ENCODE peak calls at places on chromosomes 13 and 19, in five cellular contexts. P, B, R, E and K are unnamed samples.
A peak's percentile ranks its signal among the peaks of the same experiment; 100 is the strongest.

GRCh38 chr13:99074693-99075092 is 96.8 kb upstream of the DOCK9 start:
- DNase-seq in P (no peak), B (no peak), R (no peak), E (no peak), K (no peak)

GRCh38 chr13:61778531-61778930 is 362.9 kb upstream of the PCDH20 start:
- DNase-seq in P (no peak), B (no peak), R (no peak), E (peak; percentile 51), K (no peak)

GRCh38 chr13:55653497-55653896 is 1487.2 kb upstream of the PRR20A start:
- DNase-seq in P (no peak), B (no peak), R (no peak), E (peak; percentile 36), K (no peak)

GRCh38 chr19:36160821-36161596 is 8.8 kb upstream of the COX7A1 start:
- DNase-seq in P (no peak), B (no peak), R (no peak), E (peak; percentile 57), K (no peak)

GRCh38 chr13:22252281-22252830 is 581.5 kb downstream of the FGF9 start:
- DNase-seq in P (no peak), B (no peak), R (no peak), E (no peak), K (no peak)

GRCh38 chr13:92510416-92510815 is 716.2 kb upstream of the GPC6 start:
- DNase-seq in P (no peak), B (no peak), R (no peak), E (peak; percentile 28), K (no peak)

GRCh38 chr13:88483202-88483601 is 812.0 kb downstream of the SLITRK5 start:
- DNase-seq in P (no peak), B (no peak), R (no peak), E (no peak), K (no peak)

GRCh38 chr13:94553766-94554165 is 42.2 kb downstream of the TGDS start:
- DNase-seq in P (no peak), B (no peak), R (no peak), E (no peak), K (no peak)

GRCh38 chr19:35377656-35378055 is 6.8 kb downstream of the GPR42 start:
- DNase-seq in P (peak; percentile 16), B (no peak), R (no peak), E (no peak), K (no peak)

GRCh38 chr13:113046066-113046882 is 59.3 kb upstream of the F7 start:
- DNase-seq in P (no peak), B (no peak), R (no peak), E (no peak), K (no peak)

GRCh38 chr19:7272856-7273578 is 21.2 kb downstream of the INSR start:
- DNase-seq in P (no peak), B (no peak), R (no peak), E (no peak), K (no peak)

GRCh38 chr13:43074824-43075510 is 51.6 kb downstream of the DNAJC15 start:
- DNase-seq in P (no peak), B (no peak), R (no peak), E (no peak), K (no peak)

GRCh38 chr19:34645551-34645950 is 31.4 kb downstream of the SCGB2B2 start:
- DNase-seq in P (no peak), B (no peak), R (no peak), E (no peak), K (no peak)

GRCh38 chr13:50323440-50324070 is 308.3 kb downstream of the KCNRG start:
- DNase-seq in P (no peak), B (no peak), R (no peak), E (no peak), K (no peak)

GRCh38 chr19:51156710-51157109 is 14.6 kb downstream of the SIGLEC7 start:
- DNase-seq in P (no peak), B (no peak), R (no peak), E (no peak), K (no peak)

GRCh38 chr19:3515891-3516422 is 9.8 kb downstream of the FZR1 start:
- DNase-seq in P (no peak), B (no peak), R (no peak), E (no peak), K (no peak)

GRCh38 chr19:3517638-3518037 is 11.5 kb downstream of the FZR1 start:
- DNase-seq in P (no peak), B (no peak), R (no peak), E (no peak), K (no peak)

GRCh38 chr19:3514930-3515329 is 8.8 kb downstream of the FZR1 start:
- DNase-seq in P (no peak), B (no peak), R (no peak), E (no peak), K (no peak)

GRCh38 chr19:3518231-3518630 is 12.1 kb downstream of the FZR1 start:
- DNase-seq in P (no peak), B (no peak), R (no peak), E (peak; percentile 61), K (no peak)

GRCh38 chr19:3516675-3517207 is 10.6 kb downstream of the FZR1 start:
- DNase-seq in P (no peak), B (peak; percentile 58), R (peak; percentile 68), E (no peak), K (no peak)
- H3K27me3 ChIP-seq in P (no peaks in the 10 kb centered on the region), B (no peaks in the 10 kb centered on the region), R (no peaks in the 10 kb centered on the region), E (no peaks in the 10 kb centered on the region), K (no peaks in the 10 kb centered on the region)

GRCh38 chr19:17148130-17148529 is 67.0 kb upstream of the USE1 start:
- DNase-seq in P (no peak), B (no peak), R (no peak), E (no peak), K (no peak)

GRCh38 chr19:17149393-17150135 is 65.6 kb upstream of the USE1 start:
- DNase-seq in P (no peak), B (no peak), R (no peak), E (peak; percentile 39), K (no peak)

DNA sequence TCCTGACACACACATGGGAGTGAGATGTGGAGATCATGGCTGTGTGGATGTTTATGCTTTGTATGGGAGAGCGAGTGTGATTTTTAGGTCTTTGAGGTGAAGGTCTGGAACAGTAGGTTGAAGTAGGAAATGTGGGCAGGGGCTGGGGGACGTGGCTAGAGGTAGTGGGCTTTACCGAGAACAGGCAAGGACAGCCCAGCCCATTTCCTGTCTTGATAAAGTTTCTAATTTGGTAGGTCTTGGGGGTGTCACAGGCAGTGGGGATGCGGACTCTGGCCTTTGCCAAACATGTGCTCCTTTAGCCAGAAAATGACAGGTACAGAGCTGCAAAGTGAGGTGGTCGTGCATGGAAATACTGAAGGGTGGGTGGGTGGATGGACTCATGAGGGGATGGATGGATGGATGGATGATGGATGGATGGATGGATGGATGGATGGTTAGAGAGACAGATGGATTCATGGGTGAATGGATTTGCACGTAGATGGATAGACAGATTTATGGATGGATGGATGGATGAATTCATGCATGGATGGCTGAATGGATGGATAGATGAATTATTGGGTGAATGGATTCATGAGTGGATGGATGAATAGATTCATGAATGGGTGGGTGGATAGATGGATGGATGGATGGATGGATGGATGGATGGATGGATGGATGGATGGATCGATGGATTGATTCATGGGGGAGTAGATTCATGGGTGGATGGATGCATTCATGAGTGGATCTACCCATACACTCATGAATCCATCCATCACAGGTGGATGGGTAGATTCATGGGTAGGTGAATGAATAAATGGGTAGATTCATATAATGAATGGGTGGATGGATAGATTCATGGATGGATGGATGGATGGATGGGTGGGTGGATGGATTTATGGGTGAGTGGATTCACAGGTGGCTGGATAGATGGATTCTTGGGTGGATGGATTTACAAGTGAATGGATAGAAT is 69.3 kb upstream of the USE1 start:
- DNase-seq in P (no peak), B (no peak), R (no peak), E (no peak), K (no peak)
- H3K36me3 ChIP-seq in P (peaks cover 36% of the 10 kb centered on the region), B (no peaks in the 10 kb centered on the region), R (peaks cover 55% of the 10 kb centered on the region), E (no peaks in the 10 kb centered on the region), K (no peaks in the 10 kb centered on the region)

DNA sequence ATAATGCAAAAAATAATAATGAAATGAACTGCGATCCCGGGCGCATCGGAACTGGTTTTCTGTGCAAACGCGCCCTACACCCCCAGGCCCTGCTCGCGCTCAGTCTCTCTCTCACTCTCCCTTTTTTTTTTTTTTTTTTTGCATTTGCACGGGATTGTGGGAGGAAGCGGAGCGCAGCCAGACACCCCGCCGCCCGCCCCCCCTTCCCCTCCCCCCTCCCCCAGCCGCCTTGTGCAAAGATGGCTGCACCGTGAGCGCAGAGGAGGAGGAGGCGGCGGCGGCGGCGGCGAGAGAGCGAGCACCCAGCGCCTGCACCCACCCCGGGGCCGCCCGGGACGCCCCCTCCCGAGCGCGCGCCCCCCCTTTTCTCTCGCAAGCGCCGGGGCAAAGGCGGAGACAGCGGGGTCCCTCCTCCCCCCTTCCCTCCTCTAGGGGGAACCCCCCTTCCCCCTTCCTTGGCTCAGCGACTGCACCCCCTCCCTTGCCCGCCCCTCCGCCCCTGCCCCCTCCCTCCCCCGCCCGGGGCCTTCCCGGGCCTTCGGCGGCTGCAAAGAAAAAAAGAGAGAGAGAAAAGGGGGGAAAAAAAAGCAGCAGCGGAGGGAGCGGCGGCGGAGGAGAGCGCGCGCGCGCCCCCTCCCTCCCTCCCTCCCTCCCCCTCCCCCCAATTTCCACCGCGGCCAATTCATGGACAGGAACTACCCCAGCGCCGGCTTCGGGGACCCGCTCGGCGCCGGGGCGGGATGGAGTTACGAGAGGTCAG is at the start of gene PRR12:
- DNase-seq in P (no peak), B (peak; percentile 68), R (peak; percentile 59), E (peak; percentile 83), K (peak; percentile 85)
- TF ChIP-seq POLR2AphosphoS5 in P (no peak), B (no peak), R (no peak), E (no peak), K (peak; percentile 9)

DNA sequence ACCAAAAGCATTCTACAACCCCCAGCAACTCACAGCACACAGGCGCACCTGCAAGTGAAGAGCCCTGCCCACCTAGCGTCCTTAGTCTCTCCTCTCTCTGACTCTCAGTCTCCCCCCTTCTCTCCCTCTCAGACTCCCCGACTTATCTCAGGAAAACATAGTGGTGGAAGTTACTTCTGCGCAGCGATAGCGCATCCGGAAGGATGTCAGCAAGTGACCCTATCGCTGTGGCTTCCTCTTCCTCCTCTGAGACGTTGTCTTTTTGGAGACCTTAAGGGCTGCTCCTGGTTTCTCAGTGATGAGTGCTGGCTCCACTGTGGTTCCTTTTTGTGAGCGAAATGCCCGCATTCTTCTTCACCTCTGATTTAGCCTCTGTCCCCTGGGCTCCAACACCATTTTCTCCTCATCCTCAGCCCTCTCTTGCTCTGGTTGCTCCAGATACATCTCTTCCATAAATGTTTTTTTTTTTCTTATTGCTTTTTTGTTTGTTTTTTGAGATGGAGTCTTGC is 1.4 kb upstream of the YIF1B start:
- DNase-seq in P (no peak), B (no peak), R (no peak), E (no peak), K (no peak)
- H3K27me3 ChIP-seq in P (no peaks in the 10 kb centered on the region), B (no peaks in the 10 kb centered on the region), R (no peaks in the 10 kb centered on the region), E (peaks cover 36% of the 10 kb centered on the region), K (no peaks in the 10 kb centered on the region)